ENCODE peak calls at places on chromosomes 3 and 15, in eight cellular contexts. E is cardiac muscle cell, O is SK-N-SH, X is psoas muscle, I is body of pancreas, Y is PC-9, A is breast epithelium, M is prostate gland. Z is an unnamed sample. For H3K4me1 and H3K36me3, the result is how much of the 10 kb centered on the place peaks cover.

GRCh38 chr3:37945803-37946530 is 44.6 kb upstream of the VILL start:
- DNase-seq in E (peak), A (peak), Y (peak), O (peak), M (peak), X (no peak), I (no peak), Z (peak)

GRCh38 chr3:112086857-112087524 is 802 bp downstream of the C3orf52 start:
- DNase-seq in Y (peak), O (no peak), X (no peak), E (peak), I (no peak), M (no peak), A (no peak), Z (no peak)

GRCh38 chr15:25572201-25572600 is 133.4 kb upstream of the UBE3A start:
- DNase-seq in X (no peak), I (no peak), M (no peak), A (no peak), Y (no peak), O (no peak), E (peak), Z (no peak)

GRCh38 chr15:71151061-71151460 is 35.8 kb downstream of the THSD4 start:
- DNase-seq in X (no peak), Y (no peak), M (no peak), I (no peak), E (peak), O (no peak), A (no peak), Z (no peak)

GRCh38 chr15:70435369-70435768 is 328.0 kb downstream of the UACA start:
- DNase-seq in Y (peak), O (no peak), A (no peak), X (no peak), M (no peak), E (no peak), I (no peak), Z (no peak)

GRCh38 chr3:87420171-87420570 is 143.8 kb upstream of the POU1F1 start:
- DNase-seq in X (no peak), M (no peak), A (no peak), O (no peak), Y (no peak), I (no peak), E (no peak), Z (no peak)

GRCh38 chr15:33226559-33227181 is 32.2 kb upstream of the FMN1 start:
- DNase-seq in A (no peak), E (peak), X (no peak), I (peak), M (peak), O (peak), Y (peak), Z (peak)

GRCh38 chr3:25114532-25114931 is 313.5 kb upstream of the RARB start:
- DNase-seq in X (no peak), M (no peak), Y (no peak), O (no peak), I (no peak), A (no peak), E (no peak), Z (no peak)

GRCh38 chr3:72384602-72385001 is 463.6 kb downstream of the SHQ1 start:
- DNase-seq in A (no peak), E (no peak), I (no peak), M (no peak), Y (no peak), X (no peak), O (no peak), Z (no peak)

GRCh38 chr3:13280856-13281656 is 139.1 kb downstream of the NUP210 start:
- DNase-seq in E (no peak), M (no peak), A (no peak), Y (no peak), O (no peak), X (no peak), I (no peak), Z (no peak)

GRCh38 chr3:119695480-119695879 is 7.3 kb upstream of the CFAP91 start:
- DNase-seq in A (no peak), O (no peak), X (no peak), E (peak), Y (no peak), M (no peak), I (no peak), Z (no peak)

GRCh38 chr15:23483821-23484299 is 36.8 kb upstream of the GOLGA6L2 start:
- DNase-seq in I (no peak), A (no peak), X (no peak), O (no peak), E (no peak), Y (no peak), M (no peak), Z (no peak)

DNA sequence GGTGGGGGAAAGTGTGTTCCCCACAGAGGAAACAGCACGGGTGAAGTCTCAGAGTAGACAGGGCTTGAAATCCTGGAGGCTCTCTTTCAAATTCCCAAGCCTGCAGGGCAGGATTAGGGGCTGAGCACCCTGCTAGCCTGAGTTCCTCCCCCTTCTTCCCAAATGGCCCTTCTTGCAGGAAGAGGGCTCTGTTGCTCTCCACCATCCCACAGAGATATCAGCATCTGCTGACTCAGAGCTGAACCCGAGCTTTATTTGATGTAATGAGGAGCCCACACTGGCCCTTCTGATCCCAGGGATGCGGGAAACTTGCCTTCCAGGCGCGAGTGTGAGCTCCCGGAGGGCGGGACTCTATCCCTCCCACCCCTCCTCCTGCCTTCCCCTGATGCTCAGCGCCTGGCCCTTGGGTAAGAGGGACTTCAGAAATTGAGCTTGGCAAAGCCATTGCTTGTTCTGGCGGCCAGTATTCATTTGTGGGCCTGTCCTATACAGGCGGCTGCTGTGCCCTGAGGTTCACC is 1.4 kb upstream of the STRA6 start:
- DNase-seq in A (peak), I (no peak), Y (no peak), E (peak), M (no peak), X (no peak), O (peak), Z (peak)
- H3K4me1 ChIP-seq in A (under half), I (under half), Y (half or more), E (under half), M (under half), X (under half), O (half or more), Z (half or more)

DNA sequence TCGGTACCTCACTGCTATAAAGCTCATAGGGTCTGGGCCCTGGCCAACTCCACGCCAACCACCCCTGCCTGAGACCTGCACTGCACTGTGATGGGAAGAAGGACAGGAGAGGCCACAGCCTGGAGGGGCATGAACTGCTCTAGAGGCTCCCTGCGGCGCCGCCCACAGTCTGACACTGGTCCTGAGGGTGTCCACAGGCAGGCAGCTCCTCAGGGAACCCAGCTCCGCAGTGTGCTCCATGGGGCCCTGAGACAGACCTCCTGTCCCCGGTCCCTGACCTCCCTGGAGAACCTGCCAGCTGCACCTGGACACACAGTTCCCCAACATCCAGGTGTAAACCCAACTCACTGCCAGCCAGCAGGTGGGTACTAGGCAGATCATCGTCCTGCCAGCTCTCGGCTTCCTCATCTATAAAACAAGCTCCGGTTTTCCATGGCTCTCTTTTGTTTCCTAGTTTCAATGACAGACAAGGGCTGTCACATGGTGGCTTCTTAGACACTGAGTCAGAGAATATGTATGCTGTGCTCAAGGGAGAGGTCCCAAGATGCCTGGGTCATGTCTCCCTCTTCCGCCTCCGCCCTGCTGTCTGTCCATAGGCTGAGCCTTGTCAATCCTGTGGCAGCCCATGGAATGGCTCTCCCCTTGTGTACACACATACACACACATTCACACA is 5.1 kb upstream of the HAPLN3 start:
- DNase-seq in X (no peak), Y (peak), E (no peak), O (no peak), I (no peak), A (no peak), M (no peak), Z (no peak)
- H3K36me3 ChIP-seq in X (half or more), Y (under half), E (under half), O (under half), I (under half), A (under half), M (under half), Z (under half)

GRCh38 chr3:99684678-99685077 is 46.3 kb downstream of the COL8A1 start:
- DNase-seq in A (no peak), M (no peak), E (no peak), I (no peak), Y (no peak), O (no peak), X (no peak), Z (no peak)
- H3K27ac ChIP-seq in A (no peak), M (no peak), E (no peak), I (no peak), Y (no peak), O (no peak), X (no peak), Z (no peak)

GRCh38 chr3:69763976-69764851 is 24.9 kb downstream of the MITF start:
- DNase-seq in O (no peak), I (no peak), Y (no peak), A (no peak), M (no peak), X (no peak), E (no peak), Z (no peak)
- H3K4me1 ChIP-seq in O (under half), I (under half), Y (half or more), A (under half), M (under half), X (half or more), E (under half), Z (under half)

Z was measured in SJCRH30.